ENCODE peak calls at places on chromosomes 2 and 18, in eight cellular contexts. J is left lobe of liver; W is stimulated activated naive B cell treated with anti-CD40 and anti-IgM and Interleukin-4, amounts not matched to agents 10 μg/mL and 1 μg/mL and 100 μg/mL, for 72 hours; X is upper lobe of right lung; E is glutamatergic neuron; I is kidney tubule cell; U is stimulated activated naive CD8-positive, alpha-beta T cell treated with anti-CD3 and anti-CD28 coated beads, Interleukin-15, Interleukin-2, amounts not matched to agents 100 U/mL and 50 U/mL, for 24 hours; Q is CD8-positive, alpha-beta memory T cell. F is an unnamed sample.

GRCh38 chr18:46134920-46135675 is 30.9 kb downstream of the HAUS1 start:
- DNase-seq in J (no peak), W (no peak), X (no peak), E (no peak), I (no peak), U (no peak), Q (no peak), F (no peak)

GRCh38 chr18:50656841-50657470 is 97.1 kb downstream of the MAPK4 start:
- DNase-seq in J (no peak), W (no peak), X (no peak), E (no peak), I (no peak), U (no peak), Q (no peak), F (no peak)

GRCh38 chr2:73243884-73244570 is 9.9 kb downstream of the CCT7 start:
- DNase-seq in J (no peak), W (no peak), X (peak; percentile 60), E (peak; percentile 30), I (peak; percentile 55), U (no peak), Q (no peak), F (no peak)

GRCh38 chr2:8857709-8858108 is 20.3 kb upstream of the KIDINS220 start:
- DNase-seq in J (no peak), W (no peak), X (no peak), E (no peak), I (peak; percentile 74), U (no peak), Q (no peak), F (no peak)

GRCh38 chr2:9508934-9509333 is 34.6 kb downstream of the IAH1 start:
- DNase-seq in J (no peak), W (no peak), X (no peak), E (no peak), I (no peak), U (no peak), Q (no peak), F (no peak)

GRCh38 chr18:8232791-8233190 is 376.4 kb upstream of the RAB12 start:
- DNase-seq in J (no peak), W (no peak), X (no peak), E (no peak), I (no peak), U (no peak), Q (no peak), F (no peak)

GRCh38 chr18:74674487-74674886 is 76.8 kb downstream of the ZNF407 start:
- DNase-seq in J (no peak), W (no peak), X (no peak), E (no peak), I (no peak), U (no peak), Q (no peak), F (no peak)

GRCh38 chr18:45874501-45875184 is 49.2 kb downstream of the SIGLEC15 start:
- DNase-seq in J (no peak), W (peak; percentile 66), X (no peak), E (no peak), I (no peak), U (peak; percentile 54), Q (peak; percentile 39), F (peak; percentile 19)

GRCh38 chr2:203786912-203787311 is 80.5 kb downstream of the CD28 start:
- DNase-seq in J (no peak), W (no peak), X (no peak), E (no peak), I (no peak), U (no peak), Q (no peak), F (no peak)

GRCh38 chr2:161708350-161708974 is 84.2 kb downstream of the SLC4A10 start:
- DNase-seq in J (no peak), W (no peak), X (no peak), E (no peak), I (no peak), U (no peak), Q (no peak), F (no peak)

GRCh38 chr2:208039661-208040060 is 14.3 kb upstream of the PLEKHM3 start:
- DNase-seq in J (no peak), W (no peak), X (no peak), E (no peak), I (no peak), U (no peak), Q (no peak), F (no peak)

GRCh38 chr2:32697156-32697555 is 69.3 kb downstream of the TTC27 start:
- DNase-seq in J (no peak), W (no peak), X (no peak), E (no peak), I (no peak), U (no peak), Q (no peak), F (no peak)

GRCh38 chr2:195304310-195304709 is 352.7 kb upstream of the SLC39A10 start:
- DNase-seq in J (no peak), W (no peak), X (no peak), E (no peak), I (peak; percentile 32), U (no peak), Q (no peak), F (no peak)

GRCh38 chr2:24844023-24844685 is 50.9 kb downstream of the CENPO start:
- DNase-seq in J (no peak), W (no peak), X (no peak), E (no peak), I (no peak), U (no peak), Q (no peak), F (no peak)